ENCODE peak calls at places on chromosome 3, in nine cellular contexts. One of them, this sample, is unnamed.

GRCh38 chr3:17195192-17195611 is 310.4 kb downstream of the PLCL2 start:
- DNase-seq in Peyer's patch: peak
- DNase-seq in brain microvascular endothelial cell: peak
- DNase-seq in A549: no peak
- DNase-seq in heart left ventricle: no peak
- DNase-seq in fibroblast of lung: peak
- DNase-seq in GM12865: peak
- DNase-seq in suprapubic skin: no peak
- DNase-seq in GM23248: peak
- DNase-seq in this sample: no peak

GRCh38 chr3:4983739-4984510 is 4.7 kb downstream of the BHLHE40 start:
- DNase-seq in Peyer's patch: peak
- DNase-seq in brain microvascular endothelial cell: peak
- DNase-seq in A549: no peak
- DNase-seq in heart left ventricle: peak
- DNase-seq in fibroblast of lung: peak
- DNase-seq in GM12865: peak
- DNase-seq in suprapubic skin: peak
- DNase-seq in GM23248: peak
- DNase-seq in this sample: peak

GRCh38 chr3:186571644-186572013 is 1.1 kb downstream of the DNAJB11 start:
- DNase-seq in Peyer's patch: no peak
- DNase-seq in brain microvascular endothelial cell: no peak
- DNase-seq in A549: no peak
- DNase-seq in heart left ventricle: no peak
- DNase-seq in fibroblast of lung: no peak
- DNase-seq in GM12865: no peak
- DNase-seq in suprapubic skin: no peak
- DNase-seq in GM23248: no peak
- DNase-seq in this sample: no peak

GRCh38 chr3:39125837-39126500 is 18.5 kb downstream of the TTC21A start:
- DNase-seq in Peyer's patch: no peak
- DNase-seq in brain microvascular endothelial cell: no peak
- DNase-seq in A549: no peak
- DNase-seq in heart left ventricle: no peak
- DNase-seq in fibroblast of lung: peak
- DNase-seq in GM12865: no peak
- DNase-seq in suprapubic skin: no peak
- DNase-seq in GM23248: peak
- DNase-seq in this sample: peak

GRCh38 chr3:194518652-194519051 is 31.9 kb upstream of the ATP13A3 start:
- DNase-seq in Peyer's patch: no peak
- DNase-seq in brain microvascular endothelial cell: no peak
- DNase-seq in A549: no peak
- DNase-seq in heart left ventricle: no peak
- DNase-seq in fibroblast of lung: peak
- DNase-seq in GM12865: peak
- DNase-seq in suprapubic skin: no peak
- DNase-seq in GM23248: peak
- DNase-seq in this sample: peak

GRCh38 chr3:126476166-126476975 is 680 bp upstream of the ZXDC start:
- DNase-seq in Peyer's patch: no peak
- DNase-seq in brain microvascular endothelial cell: peak
- DNase-seq in A549: peak
- DNase-seq in heart left ventricle: no peak
- DNase-seq in fibroblast of lung: peak
- DNase-seq in GM12865: no peak
- DNase-seq in suprapubic skin: peak
- DNase-seq in GM23248: peak
- DNase-seq in this sample: peak

GRCh38 chr3:141229132-141229531 is 2.5 kb upstream of the PXYLP1 start:
- DNase-seq in Peyer's patch: no peak
- DNase-seq in brain microvascular endothelial cell: no peak
- DNase-seq in A549: no peak
- DNase-seq in heart left ventricle: no peak
- DNase-seq in fibroblast of lung: no peak
- DNase-seq in GM12865: no peak
- DNase-seq in suprapubic skin: no peak
- DNase-seq in GM23248: no peak
- DNase-seq in this sample: no peak

GRCh38 chr3:187368251-187368733 is at the start of gene RTP4:
- DNase-seq in Peyer's patch: no peak
- DNase-seq in brain microvascular endothelial cell: no peak
- DNase-seq in A549: no peak
- DNase-seq in heart left ventricle: peak
- DNase-seq in fibroblast of lung: peak
- DNase-seq in GM12865: peak
- DNase-seq in suprapubic skin: no peak
- DNase-seq in GM23248: peak
- DNase-seq in this sample: peak

GRCh38 chr3:126945171-126945721 is 37.7 kb upstream of the PLXNA1 start:
- DNase-seq in Peyer's patch: no peak
- DNase-seq in brain microvascular endothelial cell: no peak
- DNase-seq in A549: no peak
- DNase-seq in heart left ventricle: no peak
- DNase-seq in fibroblast of lung: no peak
- DNase-seq in GM12865: no peak
- DNase-seq in suprapubic skin: peak
- DNase-seq in GM23248: no peak
- DNase-seq in this sample: no peak

GRCh38 chr3:95705786-95706418 is 1108.5 kb upstream of the EPHA6 start:
- DNase-seq in Peyer's patch: no peak
- DNase-seq in brain microvascular endothelial cell: no peak
- DNase-seq in A549: no peak
- DNase-seq in heart left ventricle: no peak
- DNase-seq in fibroblast of lung: no peak
- DNase-seq in GM12865: peak
- DNase-seq in suprapubic skin: no peak
- DNase-seq in GM23248: no peak
- DNase-seq in this sample: no peak

GRCh38 chr3:138939563-138940241 is 7.2 kb downstream of the FOXL2 start:
- DNase-seq in Peyer's patch: no peak
- DNase-seq in brain microvascular endothelial cell: no peak
- DNase-seq in A549: no peak
- DNase-seq in heart left ventricle: no peak
- DNase-seq in fibroblast of lung: no peak
- DNase-seq in GM12865: no peak
- DNase-seq in suprapubic skin: no peak
- DNase-seq in GM23248: no peak
- DNase-seq in this sample: no peak

GRCh38 chr3:138936763-138937689 is 9.9 kb downstream of the FOXL2 start:
- DNase-seq in Peyer's patch: no peak
- DNase-seq in brain microvascular endothelial cell: no peak
- DNase-seq in A549: no peak
- DNase-seq in heart left ventricle: no peak
- DNase-seq in fibroblast of lung: no peak
- DNase-seq in GM12865: no peak
- DNase-seq in suprapubic skin: no peak
- DNase-seq in GM23248: peak
- DNase-seq in this sample: no peak

GRCh38 chr3:138938877-138939562 is 7.9 kb downstream of the FOXL2 start:
- DNase-seq in Peyer's patch: no peak
- DNase-seq in brain microvascular endothelial cell: no peak
- DNase-seq in A549: no peak
- DNase-seq in heart left ventricle: no peak
- DNase-seq in fibroblast of lung: no peak
- DNase-seq in GM12865: no peak
- DNase-seq in suprapubic skin: no peak
- DNase-seq in GM23248: no peak
- DNase-seq in this sample: no peak

GRCh38 chr3:138937690-138938055 is 9.3 kb downstream of the FOXL2 start:
- DNase-seq in Peyer's patch: no peak
- DNase-seq in brain microvascular endothelial cell: no peak
- DNase-seq in A549: no peak
- DNase-seq in heart left ventricle: no peak
- DNase-seq in fibroblast of lung: no peak
- DNase-seq in GM12865: no peak
- DNase-seq in suprapubic skin: no peak
- DNase-seq in GM23248: no peak
- DNase-seq in this sample: no peak

GRCh38 chr3:138938056-138938876 is 8.7 kb downstream of the FOXL2 start:
- DNase-seq in Peyer's patch: no peak
- DNase-seq in brain microvascular endothelial cell: no peak
- DNase-seq in A549: no peak
- DNase-seq in heart left ventricle: no peak
- DNase-seq in fibroblast of lung: no peak
- DNase-seq in GM12865: no peak
- DNase-seq in suprapubic skin: no peak
- DNase-seq in GM23248: no peak
- DNase-seq in this sample: no peak
- H3K4me3 ChIP-seq in Peyer's patch: no peak
- H3K4me3 ChIP-seq in brain microvascular endothelial cell: no peak
- H3K4me3 ChIP-seq in A549: no peak
- H3K4me3 ChIP-seq in heart left ventricle: no peak
- H3K4me3 ChIP-seq in fibroblast of lung: no peak
- H3K4me3 ChIP-seq in GM12865: no peak
- H3K4me3 ChIP-seq in suprapubic skin: no peak
- H3K4me3 ChIP-seq in GM23248: no peak
- H3K4me3 ChIP-seq in this sample: no peak

GRCh38 chr3:72887723-72888545 is at the start of gene GXYLT2:
- DNase-seq in Peyer's patch: peak
- DNase-seq in brain microvascular endothelial cell: peak
- DNase-seq in A549: peak
- DNase-seq in heart left ventricle: peak
- DNase-seq in fibroblast of lung: peak
- DNase-seq in GM12865: peak
- DNase-seq in suprapubic skin: peak
- DNase-seq in GM23248: peak
- DNase-seq in this sample: peak

GRCh38 chr3:72888546-72889309 is 882 bp downstream of the GXYLT2 start:
- DNase-seq in Peyer's patch: no peak
- DNase-seq in brain microvascular endothelial cell: no peak
- DNase-seq in A549: peak
- DNase-seq in heart left ventricle: no peak
- DNase-seq in fibroblast of lung: peak
- DNase-seq in GM12865: peak
- DNase-seq in suprapubic skin: no peak
- DNase-seq in GM23248: peak
- DNase-seq in this sample: no peak

GRCh38 chr3:72891053-72891855 is 3.4 kb downstream of the GXYLT2 start:
- DNase-seq in Peyer's patch: no peak
- DNase-seq in brain microvascular endothelial cell: peak
- DNase-seq in A549: no peak
- DNase-seq in heart left ventricle: peak
- DNase-seq in fibroblast of lung: peak
- DNase-seq in GM12865: no peak
- DNase-seq in suprapubic skin: peak
- DNase-seq in GM23248: peak
- DNase-seq in this sample: peak

GRCh38 chr3:72890166-72890925 is 2.5 kb downstream of the GXYLT2 start:
- DNase-seq in Peyer's patch: no peak
- DNase-seq in brain microvascular endothelial cell: no peak
- DNase-seq in A549: no peak
- DNase-seq in heart left ventricle: no peak
- DNase-seq in fibroblast of lung: peak
- DNase-seq in GM12865: no peak
- DNase-seq in suprapubic skin: no peak
- DNase-seq in GM23248: no peak
- DNase-seq in this sample: peak

DNA sequence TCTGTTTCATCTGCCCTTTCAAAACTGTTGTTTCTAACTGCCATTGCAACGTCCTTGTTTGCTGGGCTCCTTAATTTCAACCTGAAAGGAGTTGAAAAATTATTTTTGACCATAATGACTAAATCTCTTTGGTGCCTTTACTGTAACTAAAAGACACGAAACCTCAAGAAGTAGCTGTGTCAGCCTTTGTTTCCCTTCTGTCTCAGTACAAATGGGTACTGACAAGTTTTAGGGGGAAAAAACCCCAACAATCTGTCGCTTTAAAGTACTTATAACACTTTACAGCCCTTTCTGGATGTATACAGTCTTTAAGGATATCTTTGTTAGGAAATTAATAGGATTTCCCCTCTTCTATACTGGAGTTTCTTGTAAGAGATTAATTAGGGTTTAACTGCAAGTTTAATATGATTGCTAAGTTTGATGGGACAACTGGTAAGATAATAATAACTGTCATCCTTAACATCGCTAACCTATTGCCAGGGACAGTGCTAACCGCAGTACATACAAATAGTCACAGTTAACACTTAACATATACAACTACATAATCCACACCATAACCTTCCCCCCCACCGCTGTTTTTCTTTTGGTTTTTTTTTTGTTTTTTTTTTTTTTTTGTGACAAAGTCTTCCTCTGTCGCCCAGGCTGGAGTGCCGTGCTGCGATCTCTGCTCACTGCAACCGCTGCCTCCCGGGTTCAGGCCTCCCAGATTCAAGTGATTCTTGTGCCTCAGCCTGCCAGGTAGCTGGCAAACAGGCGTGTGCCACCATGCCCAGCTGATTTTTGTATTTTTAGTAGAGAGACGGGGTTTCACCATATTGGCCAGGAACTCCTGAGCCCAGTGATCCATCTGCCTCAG is 1.7 kb downstream of the GXYLT2 start:
- DNase-seq in Peyer's patch: no peak
- DNase-seq in brain microvascular endothelial cell: no peak
- DNase-seq in A549: no peak
- DNase-seq in heart left ventricle: no peak
- DNase-seq in fibroblast of lung: no peak
- DNase-seq in GM12865: no peak
- DNase-seq in suprapubic skin: no peak
- DNase-seq in GM23248: no peak
- DNase-seq in this sample: no peak
- H3K4me3 ChIP-seq in Peyer's patch: no peak
- H3K4me3 ChIP-seq in brain microvascular endothelial cell: peak
- H3K4me3 ChIP-seq in A549: no peak
- H3K4me3 ChIP-seq in heart left ventricle: peak
- H3K4me3 ChIP-seq in fibroblast of lung: peak
- H3K4me3 ChIP-seq in GM12865: no peak
- H3K4me3 ChIP-seq in suprapubic skin: peak
- H3K4me3 ChIP-seq in GM23248: peak
- H3K4me3 ChIP-seq in this sample: no peak

GRCh38 chr3:196489747-196490146 is 13.8 kb downstream of the RNF168 start:
- DNase-seq in Peyer's patch: no peak
- DNase-seq in brain microvascular endothelial cell: no peak
- DNase-seq in A549: no peak
- DNase-seq in heart left ventricle: no peak
- DNase-seq in fibroblast of lung: no peak
- DNase-seq in GM12865: no peak
- DNase-seq in suprapubic skin: no peak
- DNase-seq in GM23248: no peak
- DNase-seq in this sample: no peak
- H3K4me3 ChIP-seq in Peyer's patch: no peak
- H3K4me3 ChIP-seq in brain microvascular endothelial cell: no peak
- H3K4me3 ChIP-seq in A549: no peak
- H3K4me3 ChIP-seq in heart left ventricle: no peak
- H3K4me3 ChIP-seq in fibroblast of lung: no peak
- H3K4me3 ChIP-seq in GM12865: no peak
- H3K4me3 ChIP-seq in suprapubic skin: no peak
- H3K4me3 ChIP-seq in GM23248: no peak
- H3K4me3 ChIP-seq in this sample: no peak

DNA sequence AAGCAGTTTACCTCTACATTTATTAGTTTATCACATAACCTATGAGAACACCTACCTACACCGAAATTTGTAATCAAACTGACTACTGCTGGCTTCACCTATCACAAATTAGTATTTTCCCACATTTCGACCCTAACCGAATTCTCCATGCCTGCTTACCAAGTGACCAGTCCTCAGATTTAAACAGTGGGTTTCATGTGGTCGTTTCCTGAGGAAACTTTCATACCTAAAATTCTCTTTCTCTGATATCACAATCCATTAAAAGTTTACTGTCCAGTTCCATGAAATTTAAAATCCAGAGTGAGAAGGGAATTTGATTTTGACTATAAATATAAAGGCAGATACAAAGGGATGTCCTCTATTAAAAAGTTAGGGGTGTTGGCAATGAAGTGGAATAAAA is 1.9 kb downstream of the PLOD2 start:
- DNase-seq in Peyer's patch: no peak
- DNase-seq in brain microvascular endothelial cell: no peak
- DNase-seq in A549: no peak
- DNase-seq in heart left ventricle: no peak
- DNase-seq in fibroblast of lung: peak
- DNase-seq in GM12865: no peak
- DNase-seq in suprapubic skin: no peak
- DNase-seq in GM23248: peak
- DNase-seq in this sample: no peak
- H3K4me3 ChIP-seq in Peyer's patch: no peak
- H3K4me3 ChIP-seq in brain microvascular endothelial cell: peak
- H3K4me3 ChIP-seq in A549: peak
- H3K4me3 ChIP-seq in heart left ventricle: peak
- H3K4me3 ChIP-seq in fibroblast of lung: peak
- H3K4me3 ChIP-seq in GM12865: peak
- H3K4me3 ChIP-seq in suprapubic skin: peak
- H3K4me3 ChIP-seq in GM23248: peak
- H3K4me3 ChIP-seq in this sample: peak